ENCODE peak calls at places on chromosomes 13 and 19, in five cellular contexts. T, I, S, G and X are unnamed samples.

GRCh38 chr19:48568345-48568886 is 16.4 kb downstream of the SULT2B1 start:
- DNase-seq in G (peak), T (peak), S (peak), I (peak), X (peak)

GRCh38 chr13:40402931-40403412 is 263.5 kb downstream of the FOXO1 start:
- DNase-seq in I (no peak), S (no peak), T (no peak), G (peak), X (peak)

GRCh38 chr19:53157601-53158000 is 1.3 kb downstream of the ZNF347 start:
- DNase-seq in S (no peak), I (peak), G (peak), T (peak), X (peak)

GRCh38 chr13:111912991-111913781 is 153.8 kb upstream of the SOX1 start:
- DNase-seq in T (no peak), G (no peak), S (no peak), I (peak), X (no peak)

GRCh38 chr13:84446972-84447700 is 564.9 kb upstream of the SLITRK1 start:
- DNase-seq in S (no peak), I (no peak), T (no peak), G (no peak), X (peak)

GRCh38 chr13:35530147-35530546 is 53.7 kb upstream of the MAB21L1 start:
- DNase-seq in S (no peak), I (no peak), G (no peak), T (no peak), X (no peak)

GRCh38 chr19:31226536-31226935 is 122.7 kb downstream of the TSHZ3 start:
- DNase-seq in S (no peak), T (no peak), G (no peak), I (no peak), X (no peak)

GRCh38 chr13:82654851-82655517 is 1227.3 kb downstream of the SLITRK1 start:
- DNase-seq in T (no peak), G (no peak), I (no peak), S (no peak), X (no peak)

GRCh38 chr13:113724016-113724758 is 34.8 kb upstream of the TMEM255B start:
- DNase-seq in T (no peak), G (no peak), I (no peak), S (no peak), X (no peak)

GRCh38 chr13:73259061-73259908 is 200.5 kb downstream of the KLF5 start:
- DNase-seq in G (no peak), S (no peak), T (peak), I (no peak), X (peak)

GRCh38 chr13:111664696-111665095 is 344.3 kb downstream of the TEX29 start:
- DNase-seq in G (no peak), I (no peak), S (no peak), T (no peak), X (no peak)

GRCh38 chr19:54262066-54262465 is 5.0 kb upstream of the LILRB5 start:
- DNase-seq in S (peak), T (no peak), I (no peak), G (no peak), X (no peak)

GRCh38 chr13:93991569-93991968 is 487.9 kb downstream of the DCT start:
- DNase-seq in G (no peak), T (no peak), I (no peak), S (no peak), X (no peak)

GRCh38 chr19:18660051-18660910 is 23.2 kb upstream of the CRTC1 start:
- DNase-seq in G (no peak), I (peak), T (no peak), S (no peak), X (no peak)

GRCh38 chr13:44312898-44313551 is 60.6 kb upstream of the SERP2 start:
- DNase-seq in I (peak), G (peak), T (no peak), S (no peak), X (no peak)

GRCh38 chr19:3617463-3617862 is 9.1 kb downstream of the CACTIN start:
- DNase-seq in S (peak), G (no peak), I (no peak), T (no peak), X (no peak)

GRCh38 chr13:50531917-50532899 is 311.3 kb downstream of the DLEU7 start:
- DNase-seq in G (peak), I (peak), T (peak), S (no peak), X (peak)

GRCh38 chr19:34305221-34306058 is 51.1 kb downstream of the GARRE1 start:
- DNase-seq in G (no peak), T (no peak), I (no peak), S (no peak), X (no peak)

GRCh38 chr19:19064811-19065745 is 1.3 kb downstream of the SLC25A42 start:
- DNase-seq in S (no peak), T (no peak), I (peak), G (peak), X (peak)

GRCh38 chr19:38727868-38728660 is 16.2 kb downstream of the CAPN12 start:
- DNase-seq in T (peak), S (no peak), G (no peak), I (peak), X (no peak)

GRCh38 chr19:7535035-7535992 is at the start of gene PNPLA6:
- DNase-seq in T (peak), G (peak), S (peak), I (peak), X (peak)

GRCh38 chr13:29925457-29925856 is 75.0 kb upstream of the UBL3 start:
- DNase-seq in S (peak), G (peak), T (peak), I (no peak), X (peak)

GRCh38 chr19:15469513-15470297 is 5.4 kb upstream of the RASAL3 start:
- DNase-seq in G (no peak), S (no peak), I (peak), T (no peak), X (no peak)

GRCh38 chr19:50266896-50267295 is 62.3 kb downstream of the KCNC3 start:
- DNase-seq in S (peak), G (peak), T (no peak), I (peak), X (no peak)

GRCh38 chr19:1968279-1969175 is 27.6 kb downstream of the CSNK1G2 start:
- DNase-seq in S (no peak), T (no peak), G (no peak), I (no peak), X (no peak)

DNA sequence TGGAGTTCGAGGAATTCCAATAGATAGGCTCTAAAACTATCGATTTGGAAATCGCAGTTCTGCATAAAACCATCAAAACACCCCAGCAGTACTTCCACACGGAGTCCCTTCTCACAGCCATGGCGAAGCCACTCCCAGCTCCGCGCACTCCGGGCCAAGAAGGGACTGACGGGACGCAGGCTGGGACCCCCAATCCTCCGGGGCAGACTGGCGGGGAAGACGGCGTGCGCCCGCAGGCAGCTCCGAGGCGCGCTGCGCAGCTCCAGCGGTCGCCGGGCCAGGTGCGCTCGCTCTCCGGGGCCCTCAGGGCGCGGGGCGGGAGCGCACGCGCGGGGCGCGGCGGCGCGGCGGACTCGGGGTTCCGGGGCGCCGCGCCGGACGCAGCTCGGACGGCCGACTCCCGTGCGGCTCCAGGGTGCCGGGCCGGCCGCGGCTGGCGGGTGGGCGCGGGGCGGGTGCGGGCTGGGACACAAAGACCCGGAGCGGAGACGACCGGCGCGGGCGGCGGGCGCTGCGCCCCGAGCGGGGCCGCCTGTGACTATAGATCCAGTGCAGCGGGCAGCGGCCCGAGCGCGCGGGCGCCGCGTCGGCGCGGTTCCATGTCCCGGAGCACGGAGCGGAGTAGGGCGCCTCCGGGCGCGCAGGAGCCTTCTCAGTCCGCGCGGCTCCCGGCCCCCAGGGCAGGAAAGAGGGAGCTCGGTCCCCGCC is 464 bp downstream of the EFNB2 start:
- DNase-seq in T (peak), I (peak), S (peak), G (peak), X (peak)
- H3K27ac ChIP-seq in T (peak), I (no peak), S (peak), G (no peak), X (no peak)

GRCh38 chr13:46575843-46576242 is 22.9 kb downstream of the LRCH1 start:
- DNase-seq in G (peak), I (no peak), S (no peak), T (no peak), X (peak)
- H3K27ac ChIP-seq in G (peak), I (peak), S (peak), T (peak), X (peak)

GRCh38 chr19:13092608-13093260 is 9.9 kb downstream of the LYL1 start:
- DNase-seq in T (no peak), G (no peak), S (no peak), I (no peak), X (no peak)
- H3K27ac ChIP-seq in T (peak), G (no peak), S (peak), I (peak), X (no peak)

GRCh38 chr19:41116261-41116660 is 2.0 kb downstream of the CYP2F1 start:
- DNase-seq in T (no peak), I (no peak), G (no peak), S (peak), X (no peak)
- H3K27ac ChIP-seq in T (no peak), I (no peak), G (no peak), S (no peak), X (no peak)

GRCh38 chr13:27442797-27443196 is 7.6 kb downstream of the MTIF3 start:
- DNase-seq in I (no peak), T (peak), S (no peak), G (no peak), X (no peak)
- H3K27ac ChIP-seq in I (no peak), T (peak), S (no peak), G (no peak), X (no peak)

DNA sequence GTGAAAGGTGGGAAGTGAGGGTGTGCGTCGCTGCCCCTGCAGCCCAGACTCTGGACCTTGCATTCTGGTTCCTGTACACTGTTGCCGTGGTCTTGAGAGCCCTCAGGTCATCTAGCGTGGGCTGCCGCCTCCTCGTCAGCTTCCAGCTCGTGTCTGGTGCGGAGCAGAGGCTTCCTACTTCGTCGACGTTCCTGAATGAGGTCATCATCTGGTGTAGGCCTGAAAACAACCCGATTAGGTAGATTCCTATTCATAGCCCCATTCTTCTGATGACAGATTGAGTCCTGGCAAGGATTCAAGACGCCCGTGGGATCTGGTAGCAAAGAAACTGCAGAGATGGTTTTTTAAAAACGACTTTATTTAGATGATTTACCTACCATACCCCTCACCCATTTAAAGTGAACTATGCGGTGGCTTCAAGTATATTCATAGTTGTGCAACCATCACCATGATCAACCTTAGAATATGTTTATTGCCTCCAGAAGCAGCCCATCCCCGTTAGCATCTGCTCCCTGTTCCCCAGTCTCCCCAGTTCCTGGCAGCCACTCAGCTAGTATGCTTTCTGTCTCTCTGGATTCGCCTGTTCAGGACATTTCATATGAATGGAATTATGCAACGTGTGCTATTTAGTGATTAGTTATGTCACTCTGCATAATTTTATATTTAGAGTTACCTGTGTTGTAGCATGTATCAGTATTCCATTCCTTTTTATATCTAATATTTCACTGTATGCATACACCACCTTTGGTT is 13.8 kb downstream of the NAXD start:
- DNase-seq in G (no peak), S (no peak), T (peak), I (no peak), X (no peak)
- H3K27ac ChIP-seq in G (no peak), S (no peak), T (peak), I (no peak), X (no peak)

GRCh38 chr13:97224544-97225324 is 2.6 kb downstream of the MBNL2 start:
- DNase-seq in S (peak), G (peak), I (no peak), T (peak), X (no peak)
- H3K27ac ChIP-seq in S (peak), G (peak), I (peak), T (peak), X (peak)

GRCh38 chr19:47190167-47190727 is 40.8 kb downstream of the BBC3 start:
- DNase-seq in G (peak), I (peak), S (peak), T (peak), X (peak)
- H3K27ac ChIP-seq in G (peak), I (peak), S (peak), T (peak), X (peak)